ENCODE peak calls at places on chromosomes 11 and 22, in five cellular contexts. F is cardiac fibroblast, E is osteocyte, R is non-pigmented ciliary epithelial cell, L is dorsolateral prefrontal cortex. K is an unnamed sample.
A peak's percentile ranks its signal among the peaks of the same experiment; 100 is the strongest.

GRCh38 chr22:35841907-35842518 is 124.3 kb downstream of the APOL5 start:
- DNase-seq in F (no peak), L (no peak), R (no peak), E (no peak), K (no peak)

GRCh38 chr22:17931400-17931825 is 92.9 kb downstream of the MICAL3 start:
- DNase-seq in E (no peak), F (no peak), R (no peak), L (peak; percentile 96), K (no peak)

GRCh38 chr11:66007201-66007634 is 4.6 kb upstream of the CST6 start:
- DNase-seq in F (no peak), E (no peak), R (no peak), L (no peak), K (no peak)

GRCh38 chr22:42388130-42388797 is 43.9 kb downstream of the NFAM1 start:
- DNase-seq in E (no peak), R (no peak), L (peak; percentile 96), F (peak; percentile 8), K (no peak)

GRCh38 chr22:18925368-18926064 is 10.6 kb downstream of the PRODH start:
- DNase-seq in R (no peak), F (no peak), E (no peak), L (no peak), K (no peak)

GRCh38 chr11:129423426-129423825 is 47.8 kb downstream of the BARX2 start:
- DNase-seq in F (no peak), R (no peak), L (no peak), E (peak; percentile 17), K (no peak)

GRCh38 chr11:94897330-94897768 is 76.0 kb downstream of the CWC15 start:
- DNase-seq in E (no peak), R (no peak), F (peak; percentile 70), L (peak; percentile 31), K (no peak)

GRCh38 chr11:12606597-12606996 is 67.6 kb upstream of the TEAD1 start:
- DNase-seq in R (no peak), E (no peak), L (no peak), F (peak; percentile 82), K (no peak)

GRCh38 chr11:130798280-130798679 is 118.0 kb downstream of the SNX19 start:
- DNase-seq in E (peak; percentile 10), F (peak; percentile 93), L (no peak), R (peak; percentile 90), K (no peak)

GRCh38 chr11:126442523-126442922 is 87.0 kb downstream of the ST3GAL4 start:
- DNase-seq in L (no peak), F (no peak), R (no peak), E (no peak), K (no peak)

GRCh38 chr11:36352919-36353318 is 56.8 kb downstream of the PRR5L start:
- DNase-seq in E (no peak), L (no peak), R (no peak), F (no peak), K (no peak)

GRCh38 chr11:83773950-83774880 is 488.0 kb upstream of the CCDC90B start:
- DNase-seq in E (no peak), L (no peak), F (peak; percentile 24), R (no peak), K (no peak)

GRCh38 chr11:9347100-9347499 is 32.7 kb upstream of the TMEM41B start:
- DNase-seq in R (no peak), F (no peak), E (no peak), L (no peak), K (no peak)

GRCh38 chr11:70521475-70522260 is 123.3 kb downstream of the CTTN start:
- DNase-seq in R (no peak), L (peak; percentile 21), F (no peak), E (no peak), K (no peak)

GRCh38 chr11:36078686-36079055 is 134.8 kb downstream of the LDLRAD3 start:
- DNase-seq in R (no peak), F (no peak), E (no peak), L (no peak), K (peak; percentile 75)

GRCh38 chr11:81658722-81659121 is 1074.9 kb downstream of the FAM181B start:
- DNase-seq in R (no peak), F (peak; percentile 13), L (no peak), E (no peak), K (no peak)

GRCh38 chr11:107957109-107957588 is 28.9 kb downstream of the RAB39A start:
- DNase-seq in E (no peak), L (peak; percentile 5), F (no peak), R (no peak), K (no peak)

GRCh38 chr11:2570211-2570811 is 125.5 kb downstream of the KCNQ1 start:
- DNase-seq in L (no peak), E (no peak), R (no peak), F (no peak), K (no peak)

GRCh38 chr11:1422981-1423380 is 33.2 kb downstream of the BRSK2 start:
- DNase-seq in R (no peak), F (no peak), L (no peak), E (no peak), K (no peak)

GRCh38 chr22:40004836-40005235 is 10.1 kb downstream of the FAM83F start:
- DNase-seq in F (no peak), L (no peak), E (no peak), R (no peak), K (no peak)

GRCh38 chr11:125504580-125504979 is 8.5 kb upstream of the FEZ1 start:
- DNase-seq in F (no peak), R (no peak), E (no peak), L (no peak), K (no peak)

GRCh38 chr22:19873138-19873959 is 18.7 kb upstream of the GNB1L start:
- DNase-seq in F (no peak), R (no peak), E (no peak), L (no peak), K (no peak)

GRCh38 chr11:367956-368413 is 1.3 kb upstream of the B4GALNT4 start:
- DNase-seq in L (no peak), R (no peak), F (no peak), E (no peak), K (no peak)

GRCh38 chr11:1652026-1652425 is 22.5 kb downstream of the KRTAP5-5 start:
- DNase-seq in L (no peak), E (no peak), R (no peak), F (no peak), K (no peak)

GRCh38 chr11:134366279-134366678 is 34.5 kb downstream of the GLB1L2 start:
- DNase-seq in L (no peak), F (no peak), E (no peak), R (no peak), K (no peak)